ENCODE peak calls at places on chromosomes 2 and 18, in eight cellular contexts. One of them, this sample, is unnamed.
A peak's percentile ranks its signal among the peaks of the same experiment; 100 is the strongest.

GRCh38 chr2:17375262-17375661 is 143.0 kb downstream of the RAD51AP2 start:
- DNase-seq in stimulated activated CD4-positive, alpha-beta T cell treated with anti-CD3 and anti-CD28 coated beads, Interleukin-12 subunit alpha, Interleukin-12 subunit beta, amount 100 ng/mL, for 4 hours: no peak
- DNase-seq in AG08395: no peak
- DNase-seq in vagina: no peak
- DNase-seq in K562: no peak
- DNase-seq in right cardiac atrium: no peak
- DNase-seq in COLO829: no peak
- DNase-seq in kidney: no peak
- DNase-seq in this sample: no peak

GRCh38 chr2:70357076-70358071 is 55.5 kb upstream of the FAM136A start:
- DNase-seq in stimulated activated CD4-positive, alpha-beta T cell treated with anti-CD3 and anti-CD28 coated beads, Interleukin-12 subunit alpha, Interleukin-12 subunit beta, amount 100 ng/mL, for 4 hours: no peak
- DNase-seq in AG08395: peak; percentile 78
- DNase-seq in vagina: no peak
- DNase-seq in K562: no peak
- DNase-seq in right cardiac atrium: no peak
- DNase-seq in COLO829: no peak
- DNase-seq in kidney: no peak
- DNase-seq in this sample: no peak

GRCh38 chr18:23178661-23179081 is 43.4 kb downstream of the CABLES1 start:
- DNase-seq in stimulated activated CD4-positive, alpha-beta T cell treated with anti-CD3 and anti-CD28 coated beads, Interleukin-12 subunit alpha, Interleukin-12 subunit beta, amount 100 ng/mL, for 4 hours: no peak
- DNase-seq in AG08395: no peak
- DNase-seq in vagina: no peak
- DNase-seq in K562: no peak
- DNase-seq in right cardiac atrium: no peak
- DNase-seq in COLO829: no peak
- DNase-seq in kidney: no peak
- DNase-seq in this sample: no peak

GRCh38 chr2:8659092-8659734 is 22.6 kb upstream of the ID2 start:
- DNase-seq in stimulated activated CD4-positive, alpha-beta T cell treated with anti-CD3 and anti-CD28 coated beads, Interleukin-12 subunit alpha, Interleukin-12 subunit beta, amount 100 ng/mL, for 4 hours: no peak
- DNase-seq in AG08395: no peak
- DNase-seq in vagina: no peak
- DNase-seq in K562: no peak
- DNase-seq in right cardiac atrium: no peak
- DNase-seq in COLO829: no peak
- DNase-seq in kidney: peak; percentile 71
- DNase-seq in this sample: peak; percentile 97

GRCh38 chr2:29053223-29053622 is 21.1 kb downstream of the PCARE start:
- DNase-seq in stimulated activated CD4-positive, alpha-beta T cell treated with anti-CD3 and anti-CD28 coated beads, Interleukin-12 subunit alpha, Interleukin-12 subunit beta, amount 100 ng/mL, for 4 hours: no peak
- DNase-seq in AG08395: no peak
- DNase-seq in vagina: no peak
- DNase-seq in K562: no peak
- DNase-seq in right cardiac atrium: no peak
- DNase-seq in COLO829: no peak
- DNase-seq in kidney: no peak
- DNase-seq in this sample: no peak

GRCh38 chr18:28183418-28184078 is 6.6 kb upstream of the CDH2 start:
- DNase-seq in stimulated activated CD4-positive, alpha-beta T cell treated with anti-CD3 and anti-CD28 coated beads, Interleukin-12 subunit alpha, Interleukin-12 subunit beta, amount 100 ng/mL, for 4 hours: no peak
- DNase-seq in AG08395: no peak
- DNase-seq in vagina: no peak
- DNase-seq in K562: no peak
- DNase-seq in right cardiac atrium: no peak
- DNase-seq in COLO829: no peak
- DNase-seq in kidney: no peak
- DNase-seq in this sample: no peak

GRCh38 chr2:10548626-10549025 is 100.5 kb upstream of the ODC1 start:
- DNase-seq in stimulated activated CD4-positive, alpha-beta T cell treated with anti-CD3 and anti-CD28 coated beads, Interleukin-12 subunit alpha, Interleukin-12 subunit beta, amount 100 ng/mL, for 4 hours: no peak
- DNase-seq in AG08395: no peak
- DNase-seq in vagina: no peak
- DNase-seq in K562: no peak
- DNase-seq in right cardiac atrium: no peak
- DNase-seq in COLO829: no peak
- DNase-seq in kidney: peak; percentile 72
- DNase-seq in this sample: no peak

GRCh38 chr18:23226930-23227728 is 91.8 kb downstream of the CABLES1 start:
- DNase-seq in stimulated activated CD4-positive, alpha-beta T cell treated with anti-CD3 and anti-CD28 coated beads, Interleukin-12 subunit alpha, Interleukin-12 subunit beta, amount 100 ng/mL, for 4 hours: no peak
- DNase-seq in AG08395: peak; percentile 62
- DNase-seq in vagina: no peak
- DNase-seq in K562: no peak
- DNase-seq in right cardiac atrium: peak; percentile 78
- DNase-seq in COLO829: peak; percentile 45
- DNase-seq in kidney: no peak
- DNase-seq in this sample: no peak

GRCh38 chr18:42689310-42689709 is 426.2 kb downstream of the RIT2 start:
- DNase-seq in stimulated activated CD4-positive, alpha-beta T cell treated with anti-CD3 and anti-CD28 coated beads, Interleukin-12 subunit alpha, Interleukin-12 subunit beta, amount 100 ng/mL, for 4 hours: no peak
- DNase-seq in AG08395: no peak
- DNase-seq in vagina: no peak
- DNase-seq in K562: no peak
- DNase-seq in right cardiac atrium: no peak
- DNase-seq in COLO829: no peak
- DNase-seq in kidney: no peak
- DNase-seq in this sample: no peak

GRCh38 chr2:25342372-25343186 is 854 bp upstream of the DNMT3A start:
- DNase-seq in stimulated activated CD4-positive, alpha-beta T cell treated with anti-CD3 and anti-CD28 coated beads, Interleukin-12 subunit alpha, Interleukin-12 subunit beta, amount 100 ng/mL, for 4 hours: peak; percentile 75
- DNase-seq in AG08395: peak; percentile 86
- DNase-seq in vagina: no peak
- DNase-seq in K562: peak; percentile 88
- DNase-seq in right cardiac atrium: peak; percentile 85
- DNase-seq in COLO829: peak; percentile 67
- DNase-seq in kidney: peak; percentile 94
- DNase-seq in this sample: peak; percentile 84

GRCh38 chr2:95277246-95277906 is 3.1 kb downstream of the PROM2 start:
- DNase-seq in stimulated activated CD4-positive, alpha-beta T cell treated with anti-CD3 and anti-CD28 coated beads, Interleukin-12 subunit alpha, Interleukin-12 subunit beta, amount 100 ng/mL, for 4 hours: no peak
- DNase-seq in AG08395: no peak
- DNase-seq in vagina: no peak
- DNase-seq in K562: peak; percentile 66
- DNase-seq in right cardiac atrium: no peak
- DNase-seq in COLO829: no peak
- DNase-seq in kidney: peak; percentile 83
- DNase-seq in this sample: no peak

GRCh38 chr18:33928226-33928625 is 296.5 kb downstream of the NOL4 start:
- DNase-seq in stimulated activated CD4-positive, alpha-beta T cell treated with anti-CD3 and anti-CD28 coated beads, Interleukin-12 subunit alpha, Interleukin-12 subunit beta, amount 100 ng/mL, for 4 hours: no peak
- DNase-seq in AG08395: no peak
- DNase-seq in vagina: no peak
- DNase-seq in K562: no peak
- DNase-seq in right cardiac atrium: no peak
- DNase-seq in COLO829: no peak
- DNase-seq in kidney: no peak
- DNase-seq in this sample: no peak

GRCh38 chr2:143900006-143900405 is 619.9 kb downstream of the ZEB2 start:
- DNase-seq in stimulated activated CD4-positive, alpha-beta T cell treated with anti-CD3 and anti-CD28 coated beads, Interleukin-12 subunit alpha, Interleukin-12 subunit beta, amount 100 ng/mL, for 4 hours: no peak
- DNase-seq in AG08395: no peak
- DNase-seq in vagina: no peak
- DNase-seq in K562: no peak
- DNase-seq in right cardiac atrium: no peak
- DNase-seq in COLO829: no peak
- DNase-seq in kidney: no peak
- DNase-seq in this sample: no peak

GRCh38 chr2:188068093-188068492 is 223.6 kb upstream of the GULP1 start:
- DNase-seq in stimulated activated CD4-positive, alpha-beta T cell treated with anti-CD3 and anti-CD28 coated beads, Interleukin-12 subunit alpha, Interleukin-12 subunit beta, amount 100 ng/mL, for 4 hours: no peak
- DNase-seq in AG08395: no peak
- DNase-seq in vagina: no peak
- DNase-seq in K562: no peak
- DNase-seq in right cardiac atrium: no peak
- DNase-seq in COLO829: no peak
- DNase-seq in kidney: no peak
- DNase-seq in this sample: no peak

GRCh38 chr2:15673919-15674636 is 82.4 kb downstream of the DDX1 start:
- DNase-seq in stimulated activated CD4-positive, alpha-beta T cell treated with anti-CD3 and anti-CD28 coated beads, Interleukin-12 subunit alpha, Interleukin-12 subunit beta, amount 100 ng/mL, for 4 hours: no peak
- DNase-seq in AG08395: no peak
- DNase-seq in vagina: no peak
- DNase-seq in K562: no peak
- DNase-seq in right cardiac atrium: no peak
- DNase-seq in COLO829: no peak
- DNase-seq in kidney: peak; percentile 81
- DNase-seq in this sample: no peak

This sample was measured in left lobe of liver.